ENCODE peak calls at places on chromosomes 6 and 20, in five cellular contexts. V is MM.1S, O is GM23248, A is endothelial cell of umbilical vein, E is SK-N-SH. P is an unnamed sample. For H3K9me3 and H3K27me3, the result is how much of the 10 kb centered on the place peaks cover.

GRCh38 chr20:46605978-46606816 is 45.1 kb downstream of the SLC13A3 start:
- DNase-seq in V (no peak), O (no peak), A (no peak), E (no peak), P (no peak)

GRCh38 chr6:142810952-142811514 is 133.9 kb downstream of the HIVEP2 start:
- DNase-seq in V (no peak), O (no peak), A (no peak), E (no peak), P (peak)

GRCh38 chr6:155245193-155245592 is 18.6 kb upstream of the CLDN20 start:
- DNase-seq in V (no peak), O (no peak), A (no peak), E (no peak), P (no peak)

GRCh38 chr6:8387942-8388437 is 47.4 kb downstream of the SLC35B3 start:
- DNase-seq in V (no peak), O (no peak), A (no peak), E (no peak), P (no peak)

GRCh38 chr6:93105017-93105416 is 314.3 kb downstream of the EPHA7 start:
- DNase-seq in V (no peak), O (no peak), A (no peak), E (no peak), P (no peak)

GRCh38 chr6:144036064-144036873 is 28.2 kb upstream of the PLAGL1 start:
- DNase-seq in V (no peak), O (peak), A (peak), E (no peak), P (peak)

GRCh38 chr6:44662461-44663121 is 275.1 kb downstream of the CDC5L start:
- DNase-seq in V (no peak), O (no peak), A (no peak), E (no peak), P (peak)

GRCh38 chr6:3956054-3956453 is 106.9 kb downstream of the FAM50B start:
- DNase-seq in V (no peak), O (no peak), A (no peak), E (no peak), P (no peak)

GRCh38 chr6:56292505-56293181 is 45.3 kb upstream of the COL21A1 start:
- DNase-seq in V (peak), O (peak), A (peak), E (peak), P (peak)

GRCh38 chr6:11413112-11413687 is 124.3 kb upstream of the TMEM170B start:
- DNase-seq in V (no peak), O (no peak), A (no peak), E (no peak), P (no peak)

GRCh38 chr6:83308833-83309232 is 115.7 kb downstream of the RWDD2A start:
- DNase-seq in V (no peak), O (no peak), A (no peak), E (no peak), P (no peak)

GRCh38 chr6:157036245-157036681 is 259.1 kb downstream of the ARID1B start:
- DNase-seq in V (no peak), O (peak), A (no peak), E (no peak), P (peak)

GRCh38 chr20:11537032-11537431 is 380.7 kb upstream of the BTBD3 start:
- DNase-seq in V (no peak), O (no peak), A (no peak), E (no peak), P (no peak)

GRCh38 chr6:149454405-149454848 is 30.4 kb downstream of the ZC3H12D start:
- DNase-seq in V (no peak), O (peak), A (peak), E (peak), P (peak)

GRCh38 chr6:8429821-8430220 is 5.5 kb downstream of the SLC35B3 start:
- DNase-seq in V (no peak), O (no peak), A (peak), E (no peak), P (no peak)

GRCh38 chr6:140909620-140910019 is 1223.1 kb upstream of the GJE1 start:
- DNase-seq in V (no peak), O (peak), A (no peak), E (no peak), P (peak)

GRCh38 chr20:4401601-4402000 is 320.1 kb upstream of the PRND start:
- DNase-seq in V (no peak), O (peak), A (peak), E (no peak), P (peak)

GRCh38 chr6:98927534-98927933 is 20.2 kb downstream of the FBXL4 start:
- DNase-seq in V (no peak), O (no peak), A (peak), E (peak), P (no peak)

GRCh38 chr6:7784706-7785105 is 58.8 kb downstream of the BMP6 start:
- DNase-seq in V (no peak), O (no peak), A (peak), E (no peak), P (no peak)

GRCh38 chr6:98653171-98653570 is 181.2 kb upstream of the POU3F2 start:
- DNase-seq in V (no peak), O (no peak), A (no peak), E (no peak), P (no peak)

GRCh38 chr20:59170406-59171349 is 7.1 kb downstream of the ZNF831 start:
- DNase-seq in V (no peak), O (no peak), A (no peak), E (no peak), P (no peak)

GRCh38 chr6:166001359-166001758 is 166.3 kb downstream of the TBXT start:
- DNase-seq in V (no peak), O (no peak), A (no peak), E (no peak), P (no peak)

GRCh38 chr20:31602779-31603441 is 2.2 kb upstream of the ID1 start:
- DNase-seq in V (peak), O (peak), A (peak), E (no peak), P (peak)

GRCh38 chr6:25564953-25565352 is 87.1 kb upstream of the SCGN start:
- DNase-seq in V (no peak), O (no peak), A (no peak), E (no peak), P (no peak)

GRCh38 chr6:138410048-138410735 is 6.2 kb downstream of the HEBP2 start:
- DNase-seq in V (no peak), O (peak), A (no peak), E (no peak), P (peak)

GRCh38 chr6:11213305-11214106 is 19.0 kb downstream of the NEDD9 start:
- DNase-seq in V (no peak), O (peak), A (peak), E (no peak), P (no peak)

GRCh38 chr6:57257911-57258541 is 35.9 kb upstream of the RAB23 start:
- DNase-seq in V (no peak), O (peak), A (peak), E (no peak), P (peak)

GRCh38 chr6:2919886-2920285 is 16.8 kb upstream of the SERPINB9 start:
- DNase-seq in V (no peak), O (no peak), A (no peak), E (no peak), P (no peak)

DNA sequence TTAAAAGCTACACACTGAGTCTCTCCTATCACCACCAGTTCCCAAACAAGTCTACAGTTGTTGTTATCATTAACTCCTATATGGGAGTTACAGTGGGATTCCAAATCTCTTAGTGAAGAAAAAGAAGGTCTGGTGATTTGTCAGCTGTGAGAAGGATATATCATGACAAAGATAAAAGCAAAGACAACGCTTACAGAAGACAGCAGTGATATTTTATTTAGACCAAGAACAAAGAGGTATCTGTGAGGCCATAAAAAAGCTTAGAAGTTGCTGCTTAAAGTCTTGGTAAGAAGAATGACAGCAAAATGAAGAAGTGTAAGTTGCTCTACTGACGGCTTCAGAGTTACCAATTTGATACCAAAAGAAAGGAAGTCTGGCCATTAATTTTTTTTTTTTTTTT is 47.2 kb downstream of the CHD6 start:
- DNase-seq in V (no peak), O (no peak), A (no peak), E (no peak), P (no peak)
- H3K9ac ChIP-seq in V (no peak), O (no peak), A (no peak), E (no peak), P (no peak)

GRCh38 chr6:167424060-167424673 is 99.3 kb downstream of the TTLL2 start:
- DNase-seq in V (no peak), O (no peak), A (no peak), E (peak), P (no peak)
- H3K9me3 ChIP-seq in V (under half), O (under half), A (under half), E (under half), P (under half)

GRCh38 chr6:34138191-34138590 is 7.7 kb downstream of the GRM4 start:
- DNase-seq in V (no peak), O (no peak), A (no peak), E (no peak), P (no peak)
- H3K27me3 ChIP-seq in V (half or more), O (half or more), A (under half), E (under half), P (half or more)

DNA sequence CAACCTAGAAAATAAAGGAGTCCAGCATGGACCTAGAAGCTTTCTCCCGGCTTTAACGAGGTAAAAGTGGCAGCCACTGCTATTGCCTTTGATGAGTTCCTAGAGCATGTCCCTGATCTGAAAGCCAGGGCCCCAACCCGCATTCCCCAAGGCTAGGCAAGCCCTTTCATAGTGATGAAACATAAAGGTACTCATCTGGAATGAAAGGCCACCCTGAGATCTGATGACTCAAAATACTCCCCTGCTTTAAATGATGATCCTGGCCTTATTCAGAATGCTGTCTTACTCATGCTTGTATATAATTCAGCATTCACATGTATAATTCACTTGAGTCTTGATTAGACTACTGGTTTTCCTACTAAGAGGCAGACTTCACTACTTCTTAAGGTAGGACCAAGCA is 21.3 kb downstream of the TTPAL start:
- DNase-seq in V (no peak), O (peak), A (no peak), E (no peak), P (peak)
- H3K9ac ChIP-seq in V (no peak), O (peak), A (no peak), E (peak), P (no peak)

GRCh38 chr20:39152126-39152525 is 190.0 kb downstream of the DHX35 start:
- DNase-seq in V (no peak), O (no peak), A (no peak), E (no peak), P (no peak)

GRCh38 chr20:39155996-39156395 is 193.9 kb downstream of the DHX35 start:
- DNase-seq in V (no peak), O (no peak), A (no peak), E (no peak), P (no peak)

DNA sequence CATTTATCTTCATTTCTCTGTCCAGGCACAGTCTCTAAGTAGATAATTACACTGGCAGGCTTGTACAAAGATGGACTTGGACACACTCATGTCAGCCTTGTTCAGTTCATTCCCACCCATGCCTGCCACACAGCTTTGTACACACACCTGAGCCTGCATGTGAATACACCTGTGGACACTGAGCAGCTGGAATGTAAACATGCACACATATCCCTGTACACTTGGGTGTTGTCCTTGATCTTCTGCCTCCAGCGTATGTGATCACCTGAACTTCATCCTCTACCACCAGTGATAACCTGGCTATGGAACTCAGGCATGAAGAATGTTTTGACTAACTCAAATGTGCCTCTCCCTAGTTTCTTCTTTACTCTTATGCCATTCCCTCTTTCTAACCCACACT is 190.6 kb downstream of the DHX35 start:
- DNase-seq in V (no peak), O (no peak), A (no peak), E (no peak), P (no peak)
- H3K9me3 ChIP-seq in V (under half), O (under half), A (under half), E (under half), P (under half)

DNA sequence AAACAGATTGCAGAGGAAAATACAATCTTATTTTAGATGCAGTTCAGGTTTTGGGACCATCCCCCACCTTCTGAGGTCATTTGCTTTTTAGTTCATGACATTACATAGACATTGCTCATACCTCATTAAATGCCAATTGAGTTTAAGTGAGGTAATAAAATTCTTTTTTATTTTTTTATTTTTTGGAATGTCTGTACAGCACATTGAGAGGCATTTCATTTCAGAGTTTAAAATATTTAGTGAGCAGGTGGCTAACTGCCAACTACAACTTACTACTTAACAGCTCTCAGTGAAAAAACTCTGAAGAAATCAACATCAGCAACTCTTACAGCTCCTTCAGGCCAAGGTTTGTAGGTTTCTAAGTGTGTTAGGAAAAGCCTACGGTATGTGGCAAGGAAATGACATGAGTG is 482.2 kb upstream of the RNF217 start:
- DNase-seq in V (no peak), O (no peak), A (peak), E (no peak), P (no peak)
- H3K27me3 ChIP-seq in V (under half), O (under half), A (under half), E (under half), P (under half)

GRCh38 chr20:53330744-53331143 is 262.9 kb downstream of the ZNF217 start:
- DNase-seq in V (no peak), O (peak), A (no peak), E (no peak), P (no peak)
- H3K9ac ChIP-seq in V (no peak), O (peak), A (no peak), E (no peak), P (peak)

P was measured in adipocyte.